ENCODE peak calls at places on chromosomes 2 and 18, in six cellular contexts. One of them, this sample, is unnamed.

GRCh38 chr2:204108301-204108700 is 171.7 kb downstream of the ICOS start:
- DNase-seq in amniotic stem cell: no peak
- DNase-seq in occipital lobe: no peak
- DNase-seq in NCI-H1105: peak
- DNase-seq in left colon: no peak
- DNase-seq in frontal cortex: peak
- DNase-seq in this sample: peak

GRCh38 chr2:233124449-233125080 is 64.4 kb downstream of the INPP5D start:
- DNase-seq in left colon: peak
- DNase-seq in occipital lobe: no peak
- DNase-seq in NCI-H1105: no peak
- DNase-seq in amniotic stem cell: no peak
- DNase-seq in frontal cortex: no peak
- DNase-seq in this sample: no peak

GRCh38 chr2:6776125-6776524 is 89.6 kb downstream of the CMPK2 start:
- DNase-seq in left colon: no peak
- DNase-seq in amniotic stem cell: no peak
- DNase-seq in NCI-H1105: no peak
- DNase-seq in occipital lobe: no peak
- DNase-seq in frontal cortex: no peak
- DNase-seq in this sample: no peak

GRCh38 chr2:10246370-10246769 is 56.3 kb upstream of the HPCAL1 start:
- DNase-seq in frontal cortex: no peak
- DNase-seq in amniotic stem cell: no peak
- DNase-seq in left colon: no peak
- DNase-seq in NCI-H1105: no peak
- DNase-seq in occipital lobe: no peak
- DNase-seq in this sample: no peak

GRCh38 chr2:98012561-98012979 is 16.8 kb upstream of the TMEM131 start:
- DNase-seq in occipital lobe: no peak
- DNase-seq in amniotic stem cell: no peak
- DNase-seq in left colon: no peak
- DNase-seq in NCI-H1105: no peak
- DNase-seq in frontal cortex: no peak
- DNase-seq in this sample: no peak

GRCh38 chr2:25159947-25160346 is 8.4 kb downstream of the POMC start:
- DNase-seq in left colon: no peak
- DNase-seq in amniotic stem cell: no peak
- DNase-seq in NCI-H1105: no peak
- DNase-seq in occipital lobe: no peak
- DNase-seq in frontal cortex: no peak
- DNase-seq in this sample: no peak

GRCh38 chr2:8310557-8311455 is 371.1 kb upstream of the ID2 start:
- DNase-seq in occipital lobe: no peak
- DNase-seq in amniotic stem cell: no peak
- DNase-seq in left colon: no peak
- DNase-seq in frontal cortex: no peak
- DNase-seq in NCI-H1105: no peak
- DNase-seq in this sample: no peak

GRCh38 chr2:157443090-157443489 is 799 bp downstream of the CYTIP start:
- DNase-seq in NCI-H1105: no peak
- DNase-seq in amniotic stem cell: no peak
- DNase-seq in frontal cortex: no peak
- DNase-seq in occipital lobe: no peak
- DNase-seq in left colon: no peak
- DNase-seq in this sample: no peak

GRCh38 chr2:152379089-152379488 is 44.1 kb downstream of the FMNL2 start:
- DNase-seq in frontal cortex: no peak
- DNase-seq in NCI-H1105: no peak
- DNase-seq in left colon: no peak
- DNase-seq in amniotic stem cell: no peak
- DNase-seq in occipital lobe: no peak
- DNase-seq in this sample: no peak

GRCh38 chr2:79630060-79630459 is 117.2 kb downstream of the CTNNA2 start:
- DNase-seq in left colon: no peak
- DNase-seq in occipital lobe: no peak
- DNase-seq in frontal cortex: no peak
- DNase-seq in amniotic stem cell: no peak
- DNase-seq in NCI-H1105: no peak
- DNase-seq in this sample: no peak

GRCh38 chr2:29165362-29166236 is 50.4 kb downstream of the CLIP4 start:
- DNase-seq in amniotic stem cell: peak
- DNase-seq in frontal cortex: no peak
- DNase-seq in occipital lobe: no peak
- DNase-seq in left colon: no peak
- DNase-seq in NCI-H1105: no peak
- DNase-seq in this sample: no peak

GRCh38 chr2:240138275-240138984 is 2.0 kb downstream of the OTOS start:
- DNase-seq in frontal cortex: no peak
- DNase-seq in occipital lobe: no peak
- DNase-seq in NCI-H1105: no peak
- DNase-seq in left colon: peak
- DNase-seq in amniotic stem cell: no peak
- DNase-seq in this sample: no peak

GRCh38 chr18:28125051-28125450 is 51.9 kb downstream of the CDH2 start:
- DNase-seq in amniotic stem cell: no peak
- DNase-seq in NCI-H1105: no peak
- DNase-seq in frontal cortex: no peak
- DNase-seq in occipital lobe: no peak
- DNase-seq in left colon: no peak
- DNase-seq in this sample: no peak

GRCh38 chr2:197675246-197675645 is at the start of gene RFTN2:
- DNase-seq in amniotic stem cell: no peak
- DNase-seq in frontal cortex: no peak
- DNase-seq in occipital lobe: no peak
- DNase-seq in left colon: no peak
- DNase-seq in NCI-H1105: no peak
- DNase-seq in this sample: no peak

GRCh38 chr18:72834731-72835130 is 33.1 kb downstream of the NETO1 start:
- DNase-seq in amniotic stem cell: no peak
- DNase-seq in left colon: no peak
- DNase-seq in occipital lobe: no peak
- DNase-seq in frontal cortex: no peak
- DNase-seq in NCI-H1105: no peak
- DNase-seq in this sample: no peak

GRCh38 chr2:30888841-30889407 is 81.7 kb upstream of the CAPN13 start:
- DNase-seq in occipital lobe: no peak
- DNase-seq in left colon: no peak
- DNase-seq in NCI-H1105: no peak
- DNase-seq in amniotic stem cell: no peak
- DNase-seq in frontal cortex: no peak
- DNase-seq in this sample: no peak

GRCh38 chr2:232885264-232885961 is 15.3 kb downstream of the SNORC start:
- DNase-seq in frontal cortex: no peak
- DNase-seq in amniotic stem cell: no peak
- DNase-seq in left colon: no peak
- DNase-seq in occipital lobe: no peak
- DNase-seq in NCI-H1105: no peak
- DNase-seq in this sample: no peak

GRCh38 chr2:29940706-29941105 is 19.3 kb upstream of the ALK start:
- DNase-seq in NCI-H1105: no peak
- DNase-seq in left colon: no peak
- DNase-seq in frontal cortex: no peak
- DNase-seq in occipital lobe: no peak
- DNase-seq in amniotic stem cell: no peak
- DNase-seq in this sample: no peak

GRCh38 chr2:240517342-240517741 is 40.4 kb downstream of the ANKMY1 start:
- DNase-seq in amniotic stem cell: no peak
- DNase-seq in occipital lobe: no peak
- DNase-seq in left colon: no peak
- DNase-seq in NCI-H1105: no peak
- DNase-seq in frontal cortex: no peak
- DNase-seq in this sample: no peak

GRCh38 chr2:224816816-224817215 is 100.7 kb upstream of the CCDC195 start:
- DNase-seq in left colon: no peak
- DNase-seq in frontal cortex: no peak
- DNase-seq in occipital lobe: no peak
- DNase-seq in NCI-H1105: no peak
- DNase-seq in amniotic stem cell: no peak
- DNase-seq in this sample: no peak

GRCh38 chr2:42901076-42901645 is 108.8 kb upstream of the HAAO start:
- DNase-seq in frontal cortex: no peak
- DNase-seq in occipital lobe: no peak
- DNase-seq in amniotic stem cell: no peak
- DNase-seq in left colon: no peak
- DNase-seq in NCI-H1105: no peak
- DNase-seq in this sample: no peak

GRCh38 chr18:55396267-55396905 is 191.6 kb downstream of the TCF4 start:
- DNase-seq in NCI-H1105: no peak
- DNase-seq in amniotic stem cell: no peak
- DNase-seq in left colon: no peak
- DNase-seq in frontal cortex: no peak
- DNase-seq in occipital lobe: no peak
- DNase-seq in this sample: no peak

GRCh38 chr18:22559414-22560282 is 141.9 kb upstream of the CTAGE1 start:
- DNase-seq in frontal cortex: no peak
- DNase-seq in amniotic stem cell: peak
- DNase-seq in occipital lobe: no peak
- DNase-seq in NCI-H1105: peak
- DNase-seq in left colon: peak
- DNase-seq in this sample: no peak

GRCh38 chr18:80232710-80233109 is 14.6 kb downstream of the PARD6G start:
- DNase-seq in left colon: no peak
- DNase-seq in frontal cortex: no peak
- DNase-seq in amniotic stem cell: no peak
- DNase-seq in NCI-H1105: no peak
- DNase-seq in occipital lobe: no peak
- DNase-seq in this sample: no peak

GRCh38 chr2:150663143-150663542 is 175.7 kb upstream of the RND3 start:
- DNase-seq in left colon: no peak
- DNase-seq in amniotic stem cell: no peak
- DNase-seq in frontal cortex: no peak
- DNase-seq in occipital lobe: no peak
- DNase-seq in NCI-H1105: no peak
- DNase-seq in this sample: no peak

GRCh38 chr2:39266139-39266805 is 22.5 kb upstream of the CDKL4 start:
- DNase-seq in left colon: no peak
- DNase-seq in occipital lobe: no peak
- DNase-seq in amniotic stem cell: no peak
- DNase-seq in NCI-H1105: no peak
- DNase-seq in frontal cortex: no peak
- DNase-seq in this sample: no peak

GRCh38 chr2:237876056-237876439 is 16.6 kb downstream of the RAMP1 start:
- DNase-seq in occipital lobe: no peak
- DNase-seq in amniotic stem cell: no peak
- DNase-seq in left colon: no peak
- DNase-seq in frontal cortex: no peak
- DNase-seq in NCI-H1105: no peak
- DNase-seq in this sample: no peak

GRCh38 chr18:61669320-61669719 is 223.5 kb downstream of the RNF152 start:
- DNase-seq in NCI-H1105: no peak
- DNase-seq in amniotic stem cell: no peak
- DNase-seq in occipital lobe: no peak
- DNase-seq in left colon: no peak
- DNase-seq in frontal cortex: no peak
- DNase-seq in this sample: no peak

GRCh38 chr18:55266981-55267380 is 307.7 kb upstream of the CCDC68 start:
- DNase-seq in occipital lobe: no peak
- DNase-seq in NCI-H1105: no peak
- DNase-seq in left colon: no peak
- DNase-seq in amniotic stem cell: no peak
- DNase-seq in frontal cortex: no peak
- DNase-seq in this sample: no peak

GRCh38 chr2:100978582-100979051 is 23.5 kb upstream of the RPL31 start:
- DNase-seq in left colon: no peak
- DNase-seq in NCI-H1105: no peak
- DNase-seq in occipital lobe: peak
- DNase-seq in frontal cortex: no peak
- DNase-seq in amniotic stem cell: no peak
- DNase-seq in this sample: no peak

GRCh38 chr2:163077241-163077640 is 238.7 kb upstream of the KCNH7 start:
- DNase-seq in left colon: no peak
- DNase-seq in occipital lobe: no peak
- DNase-seq in NCI-H1105: no peak
- DNase-seq in amniotic stem cell: no peak
- DNase-seq in frontal cortex: no peak
- DNase-seq in this sample: no peak

GRCh38 chr18:48217306-48218250 is 191.6 kb downstream of the ZBTB7C start:
- DNase-seq in NCI-H1105: no peak
- DNase-seq in amniotic stem cell: no peak
- DNase-seq in occipital lobe: no peak
- DNase-seq in left colon: no peak
- DNase-seq in frontal cortex: no peak
- DNase-seq in this sample: no peak

GRCh38 chr2:183014005-183014404 is 24.3 kb downstream of the NCKAP1 start:
- DNase-seq in amniotic stem cell: no peak
- DNase-seq in NCI-H1105: no peak
- DNase-seq in left colon: no peak
- DNase-seq in frontal cortex: no peak
- DNase-seq in occipital lobe: no peak
- DNase-seq in this sample: no peak

GRCh38 chr2:84816426-84817026 is 64.4 kb downstream of the TRABD2A start:
- DNase-seq in NCI-H1105: no peak
- DNase-seq in amniotic stem cell: no peak
- DNase-seq in occipital lobe: no peak
- DNase-seq in frontal cortex: no peak
- DNase-seq in left colon: no peak
- DNase-seq in this sample: no peak

GRCh38 chr2:215835641-215836040 is 177.7 kb downstream of the MREG start:
- DNase-seq in frontal cortex: no peak
- DNase-seq in left colon: no peak
- DNase-seq in occipital lobe: no peak
- DNase-seq in NCI-H1105: no peak
- DNase-seq in amniotic stem cell: no peak
- DNase-seq in this sample: no peak

GRCh38 chr2:4763009-4763408 is 929.2 kb upstream of the SOX11 start:
- DNase-seq in occipital lobe: no peak
- DNase-seq in NCI-H1105: peak
- DNase-seq in frontal cortex: no peak
- DNase-seq in left colon: no peak
- DNase-seq in amniotic stem cell: no peak
- DNase-seq in this sample: no peak

GRCh38 chr18:9950289-9951016 is 36.6 kb downstream of the VAPA start:
- DNase-seq in NCI-H1105: no peak
- DNase-seq in amniotic stem cell: no peak
- DNase-seq in frontal cortex: no peak
- DNase-seq in left colon: no peak
- DNase-seq in occipital lobe: no peak
- DNase-seq in this sample: no peak